ENCODE peak calls at places on chromosomes 11 and 22, in four cellular contexts. One of them, this sample, is unnamed.
A peak's percentile ranks its signal among the peaks of the same experiment; 100 is the strongest.

GRCh38 chr11:12210200-12210599 is 99.8 kb downstream of the MICAL2 start:
- DNase-seq in tibial nerve: no peak
- DNase-seq in activated T-helper 9 cell treated with anti-CD3 and anti-CD28 coated beads, Interleukin-2, amount 50 U/mL, for 16 hours: no peak
- DNase-seq in left ventricle myocardium inferior: no peak
- DNase-seq in this sample: no peak

GRCh38 chr11:79304599-79305212 is 136.1 kb downstream of the TENM4 start:
- DNase-seq in tibial nerve: no peak
- DNase-seq in activated T-helper 9 cell treated with anti-CD3 and anti-CD28 coated beads, Interleukin-2, amount 50 U/mL, for 16 hours: no peak
- DNase-seq in left ventricle myocardium inferior: no peak
- DNase-seq in this sample: no peak

GRCh38 chr11:27028653-27029052 is 12.0 kb upstream of the BBOX1 start:
- DNase-seq in tibial nerve: no peak
- DNase-seq in activated T-helper 9 cell treated with anti-CD3 and anti-CD28 coated beads, Interleukin-2, amount 50 U/mL, for 16 hours: no peak
- DNase-seq in left ventricle myocardium inferior: no peak
- DNase-seq in this sample: no peak

GRCh38 chr11:103927535-103927934 is 108.9 kb upstream of the DDI1 start:
- DNase-seq in tibial nerve: no peak
- DNase-seq in activated T-helper 9 cell treated with anti-CD3 and anti-CD28 coated beads, Interleukin-2, amount 50 U/mL, for 16 hours: no peak
- DNase-seq in left ventricle myocardium inferior: no peak
- DNase-seq in this sample: peak; percentile 57

GRCh38 chr11:132022285-132022684 is 651.9 kb downstream of the NTM start:
- DNase-seq in tibial nerve: no peak
- DNase-seq in activated T-helper 9 cell treated with anti-CD3 and anti-CD28 coated beads, Interleukin-2, amount 50 U/mL, for 16 hours: no peak
- DNase-seq in left ventricle myocardium inferior: no peak
- DNase-seq in this sample: no peak

GRCh38 chr11:122642971-122643370 is 12.6 kb upstream of the UBASH3B start:
- DNase-seq in tibial nerve: no peak
- DNase-seq in activated T-helper 9 cell treated with anti-CD3 and anti-CD28 coated beads, Interleukin-2, amount 50 U/mL, for 16 hours: no peak
- DNase-seq in left ventricle myocardium inferior: no peak
- DNase-seq in this sample: peak; percentile 61

GRCh38 chr22:17205432-17205831 is 13.8 kb downstream of the ADA2 start:
- DNase-seq in tibial nerve: no peak
- DNase-seq in activated T-helper 9 cell treated with anti-CD3 and anti-CD28 coated beads, Interleukin-2, amount 50 U/mL, for 16 hours: no peak
- DNase-seq in left ventricle myocardium inferior: no peak
- DNase-seq in this sample: no peak

GRCh38 chr11:1146311-1146864 is 11.4 kb upstream of the MUC5AC start:
- DNase-seq in tibial nerve: no peak
- DNase-seq in activated T-helper 9 cell treated with anti-CD3 and anti-CD28 coated beads, Interleukin-2, amount 50 U/mL, for 16 hours: no peak
- DNase-seq in left ventricle myocardium inferior: no peak
- DNase-seq in this sample: no peak

GRCh38 chr11:44893250-44894216 is 57.1 kb downstream of the TP53I11 start:
- DNase-seq in tibial nerve: no peak
- DNase-seq in activated T-helper 9 cell treated with anti-CD3 and anti-CD28 coated beads, Interleukin-2, amount 50 U/mL, for 16 hours: no peak
- DNase-seq in left ventricle myocardium inferior: no peak
- DNase-seq in this sample: no peak

GRCh38 chr11:8959546-8960166 is 4.6 kb downstream of the TMEM9B start:
- DNase-seq in tibial nerve: peak; percentile 59
- DNase-seq in activated T-helper 9 cell treated with anti-CD3 and anti-CD28 coated beads, Interleukin-2, amount 50 U/mL, for 16 hours: no peak
- DNase-seq in left ventricle myocardium inferior: no peak
- DNase-seq in this sample: peak; percentile 83

GRCh38 chr11:17263803-17264202 is 12.7 kb upstream of the NUCB2 start:
- DNase-seq in tibial nerve: no peak
- DNase-seq in activated T-helper 9 cell treated with anti-CD3 and anti-CD28 coated beads, Interleukin-2, amount 50 U/mL, for 16 hours: no peak
- DNase-seq in left ventricle myocardium inferior: no peak
- DNase-seq in this sample: peak; percentile 65

GRCh38 chr22:39369186-39369585 is 19.4 kb downstream of the SYNGR1 start:
- DNase-seq in tibial nerve: no peak
- DNase-seq in activated T-helper 9 cell treated with anti-CD3 and anti-CD28 coated beads, Interleukin-2, amount 50 U/mL, for 16 hours: no peak
- DNase-seq in left ventricle myocardium inferior: no peak
- DNase-seq in this sample: no peak

GRCh38 chr11:6516865-6517264 is 19.8 kb downstream of the DNHD1 start:
- DNase-seq in tibial nerve: no peak
- DNase-seq in activated T-helper 9 cell treated with anti-CD3 and anti-CD28 coated beads, Interleukin-2, amount 50 U/mL, for 16 hours: no peak
- DNase-seq in left ventricle myocardium inferior: no peak
- DNase-seq in this sample: no peak

GRCh38 chr22:27459955-27460354 is 341.6 kb downstream of the MN1 start:
- DNase-seq in tibial nerve: no peak
- DNase-seq in activated T-helper 9 cell treated with anti-CD3 and anti-CD28 coated beads, Interleukin-2, amount 50 U/mL, for 16 hours: no peak
- DNase-seq in left ventricle myocardium inferior: no peak
- DNase-seq in this sample: no peak

GRCh38 chr11:102552020-102552419 is 21.5 kb upstream of the MMP7 start:
- DNase-seq in tibial nerve: no peak
- DNase-seq in activated T-helper 9 cell treated with anti-CD3 and anti-CD28 coated beads, Interleukin-2, amount 50 U/mL, for 16 hours: no peak
- DNase-seq in left ventricle myocardium inferior: no peak
- DNase-seq in this sample: no peak

GRCh38 chr11:58905716-58906547 is 33.4 kb upstream of the GLYATL1 start:
- DNase-seq in tibial nerve: peak; percentile 37
- DNase-seq in activated T-helper 9 cell treated with anti-CD3 and anti-CD28 coated beads, Interleukin-2, amount 50 U/mL, for 16 hours: no peak
- DNase-seq in left ventricle myocardium inferior: peak; percentile 63
- DNase-seq in this sample: peak; percentile 79

GRCh38 chr11:61919841-61920631 is 2.7 kb upstream of the RAB3IL1 start:
- DNase-seq in tibial nerve: no peak
- DNase-seq in activated T-helper 9 cell treated with anti-CD3 and anti-CD28 coated beads, Interleukin-2, amount 50 U/mL, for 16 hours: no peak
- DNase-seq in left ventricle myocardium inferior: peak; percentile 15
- DNase-seq in this sample: no peak

GRCh38 chr11:128948583-128948982 is 5.9 kb upstream of the TP53AIP1 start:
- DNase-seq in tibial nerve: no peak
- DNase-seq in activated T-helper 9 cell treated with anti-CD3 and anti-CD28 coated beads, Interleukin-2, amount 50 U/mL, for 16 hours: no peak
- DNase-seq in left ventricle myocardium inferior: no peak
- DNase-seq in this sample: peak; percentile 7

GRCh38 chr11:77791301-77791700 is 29.2 kb downstream of the RSF1 start:
- DNase-seq in tibial nerve: no peak
- DNase-seq in activated T-helper 9 cell treated with anti-CD3 and anti-CD28 coated beads, Interleukin-2, amount 50 U/mL, for 16 hours: no peak
- DNase-seq in left ventricle myocardium inferior: no peak
- DNase-seq in this sample: no peak

GRCh38 chr11:109940816-109941215 is 152.4 kb upstream of the ZC3H12C start:
- DNase-seq in tibial nerve: no peak
- DNase-seq in activated T-helper 9 cell treated with anti-CD3 and anti-CD28 coated beads, Interleukin-2, amount 50 U/mL, for 16 hours: no peak
- DNase-seq in left ventricle myocardium inferior: no peak
- DNase-seq in this sample: peak; percentile 97

GRCh38 chr11:130761560-130762220 is 154.6 kb downstream of the SNX19 start:
- DNase-seq in tibial nerve: no peak
- DNase-seq in activated T-helper 9 cell treated with anti-CD3 and anti-CD28 coated beads, Interleukin-2, amount 50 U/mL, for 16 hours: no peak
- DNase-seq in left ventricle myocardium inferior: no peak
- DNase-seq in this sample: no peak

GRCh38 chr22:23566716-23567475 is 13.2 kb downstream of the IGLL1 start:
- DNase-seq in tibial nerve: no peak
- DNase-seq in activated T-helper 9 cell treated with anti-CD3 and anti-CD28 coated beads, Interleukin-2, amount 50 U/mL, for 16 hours: no peak
- DNase-seq in left ventricle myocardium inferior: no peak
- DNase-seq in this sample: no peak

GRCh38 chr11:57255618-57256017 is 18.6 kb upstream of the APLNR start:
- DNase-seq in tibial nerve: no peak
- DNase-seq in activated T-helper 9 cell treated with anti-CD3 and anti-CD28 coated beads, Interleukin-2, amount 50 U/mL, for 16 hours: no peak
- DNase-seq in left ventricle myocardium inferior: no peak
- DNase-seq in this sample: peak; percentile 5

GRCh38 chr11:21582791-21583190 is 610.1 kb upstream of the ANO5 start:
- DNase-seq in tibial nerve: no peak
- DNase-seq in activated T-helper 9 cell treated with anti-CD3 and anti-CD28 coated beads, Interleukin-2, amount 50 U/mL, for 16 hours: no peak
- DNase-seq in left ventricle myocardium inferior: no peak
- DNase-seq in this sample: no peak

GRCh38 chr11:119684361-119685072 is 44.5 kb downstream of the NECTIN1 start:
- DNase-seq in tibial nerve: no peak
- DNase-seq in activated T-helper 9 cell treated with anti-CD3 and anti-CD28 coated beads, Interleukin-2, amount 50 U/mL, for 16 hours: no peak
- DNase-seq in left ventricle myocardium inferior: no peak
- DNase-seq in this sample: peak; percentile 77

This sample was measured in HCEC 1CT.